ENCODE peak calls at places on chromosomes 11 and 22, in seven cellular contexts. One of them, this sample, is unnamed. For H3K27me3 and H3K36me3, the result is how much of the 10 kb centered on the place peaks cover.

GRCh38 chr11:10807629-10808552 is 835 bp downstream of the EIF4G2 start:
- DNase-seq in tibial artery: peak
- DNase-seq in SJCRH30: peak
- DNase-seq in cardiac muscle cell: peak
- DNase-seq in MG63: peak
- DNase-seq in endodermal cell: peak
- DNase-seq in astrocyte: peak
- DNase-seq in this sample: peak

GRCh38 chr11:131370901-131371790 is 731 bp downstream of the NTM start:
- DNase-seq in tibial artery: no peak
- DNase-seq in SJCRH30: no peak
- DNase-seq in cardiac muscle cell: no peak
- DNase-seq in MG63: no peak
- DNase-seq in endodermal cell: no peak
- DNase-seq in astrocyte: no peak
- DNase-seq in this sample: no peak

GRCh38 chr22:38828191-38828590 is 15.6 kb downstream of the NPTXR start:
- DNase-seq in tibial artery: no peak
- DNase-seq in SJCRH30: no peak
- DNase-seq in cardiac muscle cell: no peak
- DNase-seq in MG63: no peak
- DNase-seq in endodermal cell: no peak
- DNase-seq in astrocyte: no peak
- DNase-seq in this sample: no peak

GRCh38 chr11:123681007-123681406 is 26.6 kb upstream of the SCN3B start:
- DNase-seq in tibial artery: no peak
- DNase-seq in SJCRH30: no peak
- DNase-seq in cardiac muscle cell: no peak
- DNase-seq in MG63: no peak
- DNase-seq in endodermal cell: no peak
- DNase-seq in astrocyte: no peak
- DNase-seq in this sample: no peak

GRCh38 chr11:13292970-13293369 is 15.4 kb downstream of the BMAL1 start:
- DNase-seq in tibial artery: no peak
- DNase-seq in SJCRH30: no peak
- DNase-seq in cardiac muscle cell: no peak
- DNase-seq in MG63: no peak
- DNase-seq in endodermal cell: peak
- DNase-seq in astrocyte: no peak
- DNase-seq in this sample: peak

GRCh38 chr11:74418509-74418895 is 20.3 kb upstream of the PGM2L1 start:
- DNase-seq in tibial artery: no peak
- DNase-seq in SJCRH30: no peak
- DNase-seq in cardiac muscle cell: no peak
- DNase-seq in MG63: no peak
- DNase-seq in endodermal cell: no peak
- DNase-seq in astrocyte: peak
- DNase-seq in this sample: no peak

GRCh38 chr11:33861911-33862310 is 30.0 kb downstream of the LMO2 start:
- DNase-seq in tibial artery: no peak
- DNase-seq in SJCRH30: no peak
- DNase-seq in cardiac muscle cell: no peak
- DNase-seq in MG63: no peak
- DNase-seq in endodermal cell: no peak
- DNase-seq in astrocyte: no peak
- DNase-seq in this sample: no peak

GRCh38 chr11:132576706-132577105 is 955.6 kb downstream of the OPCML start:
- DNase-seq in tibial artery: no peak
- DNase-seq in SJCRH30: peak
- DNase-seq in cardiac muscle cell: no peak
- DNase-seq in MG63: peak
- DNase-seq in endodermal cell: peak
- DNase-seq in astrocyte: peak
- DNase-seq in this sample: peak

GRCh38 chr11:35006389-35007128 is 90.1 kb downstream of the PDHX start:
- DNase-seq in tibial artery: no peak
- DNase-seq in SJCRH30: no peak
- DNase-seq in cardiac muscle cell: no peak
- DNase-seq in MG63: no peak
- DNase-seq in endodermal cell: no peak
- DNase-seq in astrocyte: no peak
- DNase-seq in this sample: no peak

GRCh38 chr11:64935634-64936081 is at the start of gene GPHA2:
- DNase-seq in tibial artery: no peak
- DNase-seq in SJCRH30: peak
- DNase-seq in cardiac muscle cell: peak
- DNase-seq in MG63: no peak
- DNase-seq in endodermal cell: peak
- DNase-seq in astrocyte: peak
- DNase-seq in this sample: peak

GRCh38 chr22:23838686-23839468 is at the start of gene DERL3:
- DNase-seq in tibial artery: peak
- DNase-seq in SJCRH30: no peak
- DNase-seq in cardiac muscle cell: peak
- DNase-seq in MG63: peak
- DNase-seq in endodermal cell: peak
- DNase-seq in astrocyte: peak
- DNase-seq in this sample: peak

GRCh38 chr22:43389227-43389836 is 22.5 kb upstream of the MPPED1 start:
- DNase-seq in tibial artery: peak
- DNase-seq in SJCRH30: no peak
- DNase-seq in cardiac muscle cell: no peak
- DNase-seq in MG63: no peak
- DNase-seq in endodermal cell: peak
- DNase-seq in astrocyte: no peak
- DNase-seq in this sample: peak

GRCh38 chr11:116879789-116880402 is 42.5 kb upstream of the APOA1 start:
- DNase-seq in tibial artery: no peak
- DNase-seq in SJCRH30: peak
- DNase-seq in cardiac muscle cell: peak
- DNase-seq in MG63: no peak
- DNase-seq in endodermal cell: no peak
- DNase-seq in astrocyte: peak
- DNase-seq in this sample: peak

GRCh38 chr11:42013656-42014201 is 554.3 kb upstream of the LRRC4C start:
- DNase-seq in tibial artery: no peak
- DNase-seq in SJCRH30: no peak
- DNase-seq in cardiac muscle cell: no peak
- DNase-seq in MG63: no peak
- DNase-seq in endodermal cell: no peak
- DNase-seq in astrocyte: peak
- DNase-seq in this sample: no peak

GRCh38 chr22:22855617-22856308 is 31.9 kb upstream of the IGLL5 start:
- DNase-seq in tibial artery: no peak
- DNase-seq in SJCRH30: peak
- DNase-seq in cardiac muscle cell: no peak
- DNase-seq in MG63: peak
- DNase-seq in endodermal cell: peak
- DNase-seq in astrocyte: no peak
- DNase-seq in this sample: peak

GRCh38 chr22:47633111-47633510 is 870.7 kb downstream of the TBC1D22A start:
- DNase-seq in tibial artery: no peak
- DNase-seq in SJCRH30: no peak
- DNase-seq in cardiac muscle cell: no peak
- DNase-seq in MG63: no peak
- DNase-seq in endodermal cell: no peak
- DNase-seq in astrocyte: no peak
- DNase-seq in this sample: no peak

GRCh38 chr11:77312107-77312506 is 10.6 kb upstream of the GDPD4 start:
- DNase-seq in tibial artery: no peak
- DNase-seq in SJCRH30: no peak
- DNase-seq in cardiac muscle cell: no peak
- DNase-seq in MG63: no peak
- DNase-seq in endodermal cell: no peak
- DNase-seq in astrocyte: no peak
- DNase-seq in this sample: no peak

GRCh38 chr11:36126703-36127102 is 162.5 kb downstream of the COMMD9 start:
- DNase-seq in tibial artery: no peak
- DNase-seq in SJCRH30: no peak
- DNase-seq in cardiac muscle cell: no peak
- DNase-seq in MG63: no peak
- DNase-seq in endodermal cell: no peak
- DNase-seq in astrocyte: no peak
- DNase-seq in this sample: no peak

GRCh38 chr22:17549655-17550054 is 13.6 kb upstream of the SLC25A18 start:
- DNase-seq in tibial artery: no peak
- DNase-seq in SJCRH30: no peak
- DNase-seq in cardiac muscle cell: no peak
- DNase-seq in MG63: no peak
- DNase-seq in endodermal cell: no peak
- DNase-seq in astrocyte: no peak
- DNase-seq in this sample: no peak

GRCh38 chr11:94151311-94151710 is 22.7 kb downstream of the PANX1 start:
- DNase-seq in tibial artery: no peak
- DNase-seq in SJCRH30: no peak
- DNase-seq in cardiac muscle cell: no peak
- DNase-seq in MG63: no peak
- DNase-seq in endodermal cell: no peak
- DNase-seq in astrocyte: no peak
- DNase-seq in this sample: no peak

GRCh38 chr11:46367244-46367915 is 14.1 kb upstream of the MDK start:
- DNase-seq in tibial artery: peak
- DNase-seq in SJCRH30: peak
- DNase-seq in cardiac muscle cell: peak
- DNase-seq in MG63: no peak
- DNase-seq in endodermal cell: peak
- DNase-seq in astrocyte: no peak
- DNase-seq in this sample: peak

GRCh38 chr11:16925495-16926065 is 88.6 kb downstream of the PLEKHA7 start:
- DNase-seq in tibial artery: no peak
- DNase-seq in SJCRH30: no peak
- DNase-seq in cardiac muscle cell: peak
- DNase-seq in MG63: peak
- DNase-seq in endodermal cell: peak
- DNase-seq in astrocyte: peak
- DNase-seq in this sample: peak

GRCh38 chr11:6703247-6704063 is 20.3 kb upstream of the MRPL17 start:
- DNase-seq in tibial artery: peak
- DNase-seq in SJCRH30: peak
- DNase-seq in cardiac muscle cell: peak
- DNase-seq in MG63: peak
- DNase-seq in endodermal cell: peak
- DNase-seq in astrocyte: peak
- DNase-seq in this sample: peak

GRCh38 chr22:23523746-23524145 is 56.3 kb downstream of the IGLL1 start:
- DNase-seq in tibial artery: no peak
- DNase-seq in SJCRH30: no peak
- DNase-seq in cardiac muscle cell: no peak
- DNase-seq in MG63: no peak
- DNase-seq in endodermal cell: peak
- DNase-seq in astrocyte: no peak
- DNase-seq in this sample: peak

GRCh38 chr11:103888541-103888951 is 147.9 kb upstream of the DDI1 start:
- DNase-seq in tibial artery: no peak
- DNase-seq in SJCRH30: no peak
- DNase-seq in cardiac muscle cell: no peak
- DNase-seq in MG63: no peak
- DNase-seq in endodermal cell: no peak
- DNase-seq in astrocyte: peak
- DNase-seq in this sample: no peak

GRCh38 chr11:27291302-27291889 is 71.6 kb downstream of the CCDC34 start:
- DNase-seq in tibial artery: no peak
- DNase-seq in SJCRH30: peak
- DNase-seq in cardiac muscle cell: no peak
- DNase-seq in MG63: no peak
- DNase-seq in endodermal cell: no peak
- DNase-seq in astrocyte: no peak
- DNase-seq in this sample: no peak

GRCh38 chr22:34850010-34850409 is 215.9 kb upstream of the ISX start:
- DNase-seq in tibial artery: no peak
- DNase-seq in SJCRH30: no peak
- DNase-seq in cardiac muscle cell: no peak
- DNase-seq in MG63: no peak
- DNase-seq in endodermal cell: no peak
- DNase-seq in astrocyte: peak
- DNase-seq in this sample: no peak

GRCh38 chr11:91850533-91851305 is 373.9 kb upstream of the FAT3 start:
- DNase-seq in tibial artery: no peak
- DNase-seq in SJCRH30: no peak
- DNase-seq in cardiac muscle cell: no peak
- DNase-seq in MG63: no peak
- DNase-seq in endodermal cell: no peak
- DNase-seq in astrocyte: no peak
- DNase-seq in this sample: no peak

GRCh38 chr11:83127309-83127636 is 29.7 kb upstream of the PCF11 start:
- DNase-seq in tibial artery: no peak
- DNase-seq in SJCRH30: no peak
- DNase-seq in cardiac muscle cell: no peak
- DNase-seq in MG63: no peak
- DNase-seq in endodermal cell: no peak
- DNase-seq in astrocyte: no peak
- DNase-seq in this sample: no peak

GRCh38 chr22:44999231-44999630 is 10.6 kb downstream of the PHF21B start:
- DNase-seq in tibial artery: no peak
- DNase-seq in SJCRH30: no peak
- DNase-seq in cardiac muscle cell: no peak
- DNase-seq in MG63: no peak
- DNase-seq in endodermal cell: no peak
- DNase-seq in astrocyte: no peak
- DNase-seq in this sample: no peak
- H3K27me3 ChIP-seq in tibial artery: under half
- H3K27me3 ChIP-seq in SJCRH30: under half
- H3K27me3 ChIP-seq in cardiac muscle cell: under half
- H3K27me3 ChIP-seq in MG63: under half
- H3K27me3 ChIP-seq in endodermal cell: under half
- H3K27me3 ChIP-seq in astrocyte: under half
- H3K27me3 ChIP-seq in this sample: under half

GRCh38 chr11:66218846-66219620 is 49.4 kb upstream of the RAB1B start:
- DNase-seq in tibial artery: peak
- DNase-seq in SJCRH30: no peak
- DNase-seq in cardiac muscle cell: peak
- DNase-seq in MG63: no peak
- DNase-seq in endodermal cell: no peak
- DNase-seq in astrocyte: no peak
- DNase-seq in this sample: no peak
- H3K36me3 ChIP-seq in tibial artery: under half
- H3K36me3 ChIP-seq in SJCRH30: under half
- H3K36me3 ChIP-seq in cardiac muscle cell: under half
- H3K36me3 ChIP-seq in MG63: under half
- H3K36me3 ChIP-seq in endodermal cell: half or more
- H3K36me3 ChIP-seq in astrocyte: under half
- H3K36me3 ChIP-seq in this sample: under half

DNA sequence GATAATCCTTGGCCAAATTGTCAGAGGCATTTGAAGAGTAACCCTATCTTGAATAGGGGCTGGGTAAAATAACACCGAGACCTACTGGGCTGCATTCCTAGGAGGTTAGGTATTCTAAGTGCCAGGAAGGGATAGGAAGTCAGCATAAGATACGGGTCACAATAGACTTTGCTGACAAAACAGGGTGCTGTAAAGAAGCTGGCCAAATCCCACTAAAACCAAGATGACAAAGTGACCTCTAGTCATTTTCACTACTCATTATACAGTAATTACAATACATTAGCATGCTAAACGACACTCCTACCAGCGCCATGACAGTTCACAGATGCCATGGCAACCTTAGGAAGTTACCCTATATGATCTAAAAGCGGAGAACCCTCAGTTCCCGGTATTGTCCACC is 964 bp upstream of the REXO2 start:
- DNase-seq in tibial artery: no peak
- DNase-seq in SJCRH30: no peak
- DNase-seq in cardiac muscle cell: no peak
- DNase-seq in MG63: no peak
- DNase-seq in endodermal cell: peak
- DNase-seq in astrocyte: peak
- DNase-seq in this sample: peak
- H3K4me3 ChIP-seq in tibial artery: no peak
- H3K4me3 ChIP-seq in SJCRH30: no peak
- H3K4me3 ChIP-seq in cardiac muscle cell: no peak
- H3K4me3 ChIP-seq in MG63: no peak
- H3K4me3 ChIP-seq in endodermal cell: peak
- H3K4me3 ChIP-seq in astrocyte: no peak
- H3K4me3 ChIP-seq in this sample: no peak

GRCh38 chr22:36818010-36818642 is 1.3 kb upstream of the PVALB start:
- DNase-seq in tibial artery: no peak
- DNase-seq in SJCRH30: peak
- DNase-seq in cardiac muscle cell: no peak
- DNase-seq in MG63: peak
- DNase-seq in endodermal cell: no peak
- DNase-seq in astrocyte: no peak
- DNase-seq in this sample: peak
- H3K27me3 ChIP-seq in tibial artery: under half
- H3K27me3 ChIP-seq in SJCRH30: under half
- H3K27me3 ChIP-seq in cardiac muscle cell: half or more
- H3K27me3 ChIP-seq in MG63: under half
- H3K27me3 ChIP-seq in endodermal cell: half or more
- H3K27me3 ChIP-seq in astrocyte: half or more
- H3K27me3 ChIP-seq in this sample: under half